ENCODE peak calls at places on chromosome 3, in four cellular contexts. A is fibroblast of mammary gland; V is natural killer cell; C is stimulated activated CD8-positive, alpha-beta memory T cell treated with anti-CD3 and anti-CD28 coated beads, Interleukin-4, amount 100 ng/mL, for 1 hour. P is an unnamed sample.

GRCh38 chr3:41572092-41572491 is 372.8 kb downstream of the CTNNB1 start:
- DNase-seq in C (no peak), V (no peak), A (no peak), P (no peak)

GRCh38 chr3:194624956-194625355 is 8.3 kb downstream of the TMEM44 start:
- DNase-seq in C (no peak), V (no peak), A (no peak), P (no peak)

GRCh38 chr3:116260491-116260890 is 184.8 kb downstream of the LSAMP start:
- DNase-seq in V (no peak), A (no peak), C (no peak), P (no peak)

GRCh38 chr3:12541625-12542024 is 3.7 kb downstream of the MKRN2OS start:
- DNase-seq in A (no peak), C (no peak), V (no peak), P (no peak)

GRCh38 chr3:158794936-158795518 is 6.8 kb upstream of the MFSD1 start:
- DNase-seq in A (peak), C (no peak), V (no peak), P (peak)

GRCh38 chr3:13234664-13235063 is 161.4 kb upstream of the IQSEC1 start:
- DNase-seq in A (no peak), C (no peak), V (no peak), P (no peak)

GRCh38 chr3:176274161-176274560 is 923.1 kb downstream of the TBL1XR1 start:
- DNase-seq in A (no peak), V (no peak), C (no peak), P (no peak)

GRCh38 chr3:155019576-155019975 is 60.5 kb upstream of the MME start:
- DNase-seq in V (no peak), C (no peak), A (peak), P (peak)

GRCh38 chr3:30227571-30228301 is 378.7 kb upstream of the TGFBR2 start:
- DNase-seq in A (peak), V (no peak), C (no peak), P (peak)

GRCh38 chr3:71586810-71587242 is 3.3 kb upstream of the FOXP1 start:
- DNase-seq in C (no peak), A (no peak), V (no peak), P (no peak)

GRCh38 chr3:188147782-188148181 is 6.2 kb upstream of the LPP start:
- DNase-seq in A (no peak), C (no peak), V (no peak), P (no peak)

GRCh38 chr3:81837071-81837593 is 75.7 kb upstream of the GBE1 start:
- DNase-seq in A (no peak), V (no peak), C (no peak), P (no peak)

GRCh38 chr3:169940486-169941181 is 26.0 kb upstream of the SEC62 start:
- DNase-seq in C (no peak), A (no peak), V (no peak), P (no peak)

GRCh38 chr3:42507751-42508335 is 5.4 kb downstream of the VIPR1 start:
- DNase-seq in A (no peak), C (no peak), V (no peak), P (no peak)

GRCh38 chr3:33887478-33887877 is 89.0 kb downstream of the PDCD6IP start:
- DNase-seq in V (no peak), A (no peak), C (no peak), P (no peak)

GRCh38 chr3:14785207-14786155 is 33.3 kb upstream of the FGD5 start:
- DNase-seq in A (no peak), C (no peak), V (no peak), P (no peak)

GRCh38 chr3:171376125-171376947 is 83.9 kb downstream of the TNIK start:
- DNase-seq in A (peak), V (no peak), C (no peak), P (peak)

GRCh38 chr3:194206375-194206774 is 70.4 kb downstream of the HES1 start:
- DNase-seq in V (no peak), C (no peak), A (peak), P (peak)